ENCODE peak calls at places on chromosomes 6 and 20, in seven cellular contexts. B, Y, F, R, P, Q and X are unnamed samples.

GRCh38 chr20:57265649-57266250 is 691 bp downstream of the BMP7 start:
- DNase-seq in B (peak; percentile 30), Y (no peak), F (peak; percentile 64), R (no peak), P (no peak), Q (no peak), X (no peak)

GRCh38 chr6:33208089-33208967 is at the start of gene RING1:
- DNase-seq in B (peak; percentile 67), Y (no peak), F (peak; percentile 88), R (peak; percentile 84), P (no peak), Q (peak; percentile 92), X (peak; percentile 73)

GRCh38 chr6:125511809-125512341 is 210.1 kb upstream of the HDDC2 start:
- DNase-seq in B (no peak), Y (no peak), F (no peak), R (no peak), P (peak; percentile 12), Q (no peak), X (no peak)

GRCh38 chr6:41818271-41819054 is 31.0 kb downstream of the TOMM6 start:
- DNase-seq in B (no peak), Y (no peak), F (no peak), R (no peak), P (no peak), Q (no peak), X (no peak)

GRCh38 chr20:45817652-45818194 is 5.3 kb downstream of the UBE2C start:
- DNase-seq in B (no peak), Y (no peak), F (peak; percentile 79), R (no peak), P (peak; percentile 73), Q (no peak), X (peak; percentile 37)

GRCh38 chr6:73746776-73747175 is 50.8 kb downstream of the CD109 start:
- DNase-seq in B (no peak), Y (no peak), F (no peak), R (no peak), P (no peak), Q (no peak), X (no peak)

GRCh38 chr6:6224933-6225486 is 95.5 kb downstream of the F13A1 start:
- DNase-seq in B (no peak), Y (no peak), F (no peak), R (no peak), P (no peak), Q (no peak), X (no peak)

GRCh38 chr20:46609043-46609442 is 42.2 kb downstream of the SLC13A3 start:
- DNase-seq in B (no peak), Y (no peak), F (no peak), R (no peak), P (no peak), Q (no peak), X (no peak)

GRCh38 chr6:35388023-35388422 is 45.7 kb downstream of the PPARD start:
- DNase-seq in B (no peak), Y (no peak), F (no peak), R (no peak), P (no peak), Q (no peak), X (no peak)

GRCh38 chr20:18632196-18632789 is 44.4 kb downstream of the DTD1 start:
- DNase-seq in B (peak; percentile 68), Y (no peak), F (peak; percentile 51), R (peak; percentile 16), P (peak; percentile 53), Q (peak; percentile 86), X (peak; percentile 72)

GRCh38 chr6:53151676-53152075 is 3.0 kb upstream of the GCM1 start:
- DNase-seq in B (no peak), Y (no peak), F (peak; percentile 34), R (no peak), P (no peak), Q (no peak), X (peak; percentile 34)

GRCh38 chr6:143164565-143165105 is 103.9 kb downstream of the AIG1 start:
- DNase-seq in B (no peak), Y (no peak), F (no peak), R (no peak), P (no peak), Q (no peak), X (no peak)

GRCh38 chr20:35267092-35267491 is 10.8 kb downstream of the MMP24OS start:
- DNase-seq in B (no peak), Y (no peak), F (no peak), R (no peak), P (no peak), Q (no peak), X (no peak)

GRCh38 chr6:32664827-32665362 is 1.6 kb downstream of the HLA-DQB1 start:
- DNase-seq in B (no peak), Y (no peak), F (no peak), R (peak; percentile 39), P (no peak), Q (no peak), X (no peak)

GRCh38 chr20:6123650-6124014 is 802 bp upstream of the FERMT1 start:
- DNase-seq in B (no peak), Y (no peak), F (no peak), R (no peak), P (no peak), Q (no peak), X (no peak)